ENCODE peak calls at places on chromosomes 5 and 9, in ten cellular contexts. O, Q, D, F, M, K, U, G, I and B are unnamed samples.
A peak's percentile ranks its signal among the peaks of the same experiment; 100 is the strongest.

GRCh38 chr9:132560604-132561304 is 21.7 kb upstream of the BARHL1 start:
- DNase-seq in O (peak; percentile 20), Q (no peak), D (no peak), F (no peak), M (no peak), K (no peak), U (no peak), G (no peak), I (no peak), B (no peak)

GRCh38 chr5:100446879-100447278 is 88.3 kb upstream of the FAM174A start:
- DNase-seq in O (no peak), Q (no peak), D (no peak), F (no peak), M (no peak), K (no peak), U (no peak), G (no peak), I (no peak), B (no peak)

GRCh38 chr5:1875481-1875842 is 7.3 kb downstream of the IRX4 start:
- DNase-seq in O (no peak), Q (no peak), D (no peak), F (no peak), M (no peak), K (no peak), U (peak; percentile 51), G (no peak), I (no peak), B (no peak)

GRCh38 chr9:81292056-81292805 is 397.1 kb downstream of the TLE1 start:
- DNase-seq in O (no peak), Q (no peak), D (no peak), F (no peak), M (no peak), K (no peak), U (peak; percentile 9), G (no peak), I (no peak), B (no peak)

GRCh38 chr9:92328225-92328624 is 2.5 kb downstream of the CENPP start:
- DNase-seq in O (no peak), Q (peak; percentile 41), D (no peak), F (no peak), M (no peak), K (peak; percentile 82), U (peak; percentile 32), G (no peak), I (peak; percentile 81), B (peak; percentile 48)

GRCh38 chr5:176619569-176620332 is 9.8 kb upstream of the GPRIN1 start:
- DNase-seq in O (no peak), Q (no peak), D (no peak), F (no peak), M (no peak), K (no peak), U (peak; percentile 61), G (no peak), I (no peak), B (no peak)

GRCh38 chr5:61474746-61475145 is 142.7 kb downstream of the ZSWIM6 start:
- DNase-seq in O (no peak), Q (no peak), D (no peak), F (no peak), M (no peak), K (no peak), U (no peak), G (no peak), I (no peak), B (no peak)

GRCh38 chr9:89362647-89363310 is 44.5 kb downstream of the SECISBP2 start:
- DNase-seq in O (peak; percentile 38), Q (no peak), D (no peak), F (no peak), M (no peak), K (no peak), U (no peak), G (no peak), I (no peak), B (no peak)

GRCh38 chr9:5799314-5799713 is 33.6 kb downstream of the ERMP1 start:
- DNase-seq in O (no peak), Q (peak; percentile 18), D (no peak), F (no peak), M (no peak), K (peak; percentile 67), U (peak; percentile 51), G (no peak), I (peak; percentile 75), B (peak; percentile 57)

GRCh38 chr9:110006657-110007056 is 201.3 kb downstream of the C9orf152 start:
- DNase-seq in O (no peak), Q (no peak), D (no peak), F (no peak), M (no peak), K (no peak), U (peak; percentile 30), G (no peak), I (no peak), B (no peak)

GRCh38 chr9:116661037-116661954 is 25.8 kb upstream of the TRIM32 start:
- DNase-seq in O (no peak), Q (peak; percentile 74), D (no peak), F (peak; percentile 48), M (peak; percentile 52), K (peak; percentile 93), U (peak; percentile 91), G (no peak), I (peak; percentile 89), B (peak; percentile 81)

GRCh38 chr5:180636403-180637075 is 12.9 kb downstream of the FLT4 start:
- DNase-seq in O (peak; percentile 35), Q (no peak), D (no peak), F (no peak), M (no peak), K (peak; percentile 17), U (no peak), G (no peak), I (peak; percentile 15), B (no peak)

GRCh38 chr5:84411832-84412605 is 27.3 kb upstream of the EDIL3 start:
- DNase-seq in O (no peak), Q (no peak), D (no peak), F (no peak), M (no peak), K (peak; percentile 3), U (no peak), G (no peak), I (peak; percentile 16), B (peak; percentile 97)

GRCh38 chr9:123860603-123861002 is 69.3 kb downstream of the DENND1A start:
- DNase-seq in O (no peak), Q (no peak), D (no peak), F (no peak), M (no peak), K (no peak), U (no peak), G (no peak), I (no peak), B (no peak)

GRCh38 chr5:612498-613424 is 621 bp downstream of the CEP72 start:
- DNase-seq in O (peak; percentile 84), Q (no peak), D (peak; percentile 28), F (no peak), M (no peak), K (peak; percentile 57), U (peak; percentile 60), G (no peak), I (peak; percentile 23), B (peak; percentile 34)

GRCh38 chr5:25295067-25295466 is 650.3 kb upstream of the CDH10 start:
- DNase-seq in O (no peak), Q (no peak), D (no peak), F (no peak), M (no peak), K (no peak), U (no peak), G (no peak), I (no peak), B (peak; percentile 14)

GRCh38 chr9:5443845-5444244 is 6.1 kb upstream of the PLGRKT start:
- DNase-seq in O (no peak), Q (no peak), D (no peak), F (no peak), M (no peak), K (no peak), U (no peak), G (no peak), I (no peak), B (no peak)

DNA sequence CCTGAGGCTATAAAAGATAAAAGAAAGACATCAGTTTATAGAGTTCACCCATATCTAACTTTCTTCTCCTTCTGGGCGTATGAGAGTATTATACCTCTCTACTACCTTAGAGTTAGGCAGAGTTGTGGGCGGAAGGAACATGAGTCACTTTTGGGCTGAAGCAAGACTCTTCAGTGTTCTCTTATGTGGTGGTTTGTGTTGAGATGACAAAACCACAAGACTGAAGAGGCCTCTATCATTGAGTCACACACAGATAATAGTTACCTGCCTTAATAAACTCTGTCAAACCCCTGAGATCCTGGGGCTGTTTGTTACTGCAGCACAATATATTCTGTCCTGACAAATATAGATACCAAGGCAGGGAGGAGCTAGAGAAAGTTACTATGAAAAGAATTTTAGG is 184.2 kb downstream of the EFNA5 start:
- DNase-seq in O (no peak), Q (no peak), D (no peak), F (no peak), M (no peak), K (peak; percentile 40), U (no peak), G (no peak), I (peak; percentile 81), B (peak; percentile 95)
- H3K4me3 ChIP-seq in O (no peak overlapping the region), Q (no peak overlapping the region), D (no peak overlapping the region), F (no peak overlapping the region), M (no peak overlapping the region), K (no peak overlapping the region), U (no peak overlapping the region), G (no peak overlapping the region), I (no peak overlapping the region), B (no peak overlapping the region)

GRCh38 chr9:73059304-73059703 is 92.4 kb upstream of the ANXA1 start:
- DNase-seq in O (no peak), Q (no peak), D (no peak), F (no peak), M (no peak), K (no peak), U (no peak), G (no peak), I (no peak), B (no peak)
- H3K4me3 ChIP-seq in O (no peak overlapping the region), Q (no peak overlapping the region), D (no peak overlapping the region), F (no peak overlapping the region), M (no peak overlapping the region), K (no peak overlapping the region), U (no peak overlapping the region), G (no peak overlapping the region), I (no peak overlapping the region), B (no peak overlapping the region)

DNA sequence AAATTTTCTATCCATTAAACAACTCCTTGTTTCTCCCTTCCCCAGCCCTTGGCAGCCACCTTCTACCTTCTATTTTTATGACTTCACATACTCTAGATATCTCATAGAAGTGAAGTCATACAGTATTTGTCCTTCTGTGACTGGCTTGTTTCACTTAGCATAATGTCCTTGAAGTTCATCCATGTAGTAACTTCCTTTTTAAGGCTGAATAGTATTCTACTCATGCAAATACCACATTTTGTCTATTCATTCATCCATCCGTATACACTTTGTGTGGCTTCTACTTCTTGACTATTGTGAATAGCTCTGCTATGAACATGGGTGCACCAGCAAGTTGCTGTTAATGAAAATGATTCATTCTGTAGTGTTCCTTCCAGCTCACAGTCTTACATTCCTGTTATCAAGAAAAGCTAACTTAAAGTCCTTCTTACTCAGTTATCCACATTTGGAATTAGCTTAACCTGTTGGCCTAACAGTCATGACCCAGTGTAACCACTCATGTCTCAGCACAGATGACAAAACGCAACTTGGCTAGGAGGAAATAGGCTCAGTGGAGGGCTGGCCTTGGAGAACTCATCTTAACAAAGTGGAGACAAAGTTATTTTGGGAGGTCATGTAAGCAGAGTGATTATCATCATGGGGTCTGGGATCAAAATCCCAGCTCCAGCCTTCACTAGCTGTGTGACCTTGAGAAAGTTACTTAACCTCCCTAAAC is 129.7 kb upstream of the MAP3K1 start:
- DNase-seq in O (no peak), Q (no peak), D (no peak), F (no peak), M (no peak), K (no peak), U (no peak), G (no peak), I (peak; percentile 4), B (no peak)
- H3K4me3 ChIP-seq in O (no peak overlapping the region), Q (no peak overlapping the region), D (no peak overlapping the region), F (no peak overlapping the region), M (no peak overlapping the region), K (no peak overlapping the region), U (no peak overlapping the region), G (no peak overlapping the region), I (no peak overlapping the region), B (no peak overlapping the region)

GRCh38 chr9:79611091-79611614 is 39.4 kb downstream of the TLE4 start:
- DNase-seq in O (no peak), Q (peak; percentile 88), D (no peak), F (no peak), M (peak; percentile 59), K (peak; percentile 87), U (peak; percentile 23), G (no peak), I (peak; percentile 89), B (no peak)
- H3K4me3 ChIP-seq in O (no peak overlapping the region), Q (no peak overlapping the region), D (no peak overlapping the region), F (no peak overlapping the region), M (no peak overlapping the region), K (peak overlapping the region; percentile 6), U (no peak overlapping the region), G (no peak overlapping the region), I (no peak overlapping the region), B (no peak overlapping the region)